ENCODE peak calls at places on chromosomes 3 and 15, in six cellular contexts. One of them, this sample, is unnamed.

GRCh38 chr3:143339451-143339850 is 219.9 kb downstream of the CHST2 start:
- DNase-seq in stimulated activated CD8-positive, alpha-beta memory T cell treated with anti-CD3 and anti-CD28 coated beads, Interleukin-7, amount 100 ng/mL, for 24 hours: no peak
- DNase-seq in cardiac muscle cell: no peak
- DNase-seq in NCI-H1092: no peak
- DNase-seq in COLO829: no peak
- DNase-seq in activated CD4-positive, alpha-beta T cell treated with anti-CD3 and anti-CD28 coated beads for 36 hours: no peak
- DNase-seq in this sample: no peak

GRCh38 chr3:28595364-28595763 is 246.7 kb upstream of the AZI2 start:
- DNase-seq in stimulated activated CD8-positive, alpha-beta memory T cell treated with anti-CD3 and anti-CD28 coated beads, Interleukin-7, amount 100 ng/mL, for 24 hours: no peak
- DNase-seq in cardiac muscle cell: no peak
- DNase-seq in NCI-H1092: no peak
- DNase-seq in COLO829: no peak
- DNase-seq in activated CD4-positive, alpha-beta T cell treated with anti-CD3 and anti-CD28 coated beads for 36 hours: no peak
- DNase-seq in this sample: no peak

GRCh38 chr15:77870195-77871065 is 207.1 kb downstream of the TBC1D2B start:
- DNase-seq in stimulated activated CD8-positive, alpha-beta memory T cell treated with anti-CD3 and anti-CD28 coated beads, Interleukin-7, amount 100 ng/mL, for 24 hours: peak; percentile 13
- DNase-seq in cardiac muscle cell: peak; percentile 76
- DNase-seq in NCI-H1092: peak; percentile 4
- DNase-seq in COLO829: peak; percentile 21
- DNase-seq in activated CD4-positive, alpha-beta T cell treated with anti-CD3 and anti-CD28 coated beads for 36 hours: peak; percentile 62
- DNase-seq in this sample: peak; percentile 64

GRCh38 chr3:125042725-125043406 is 12.9 kb downstream of the HEG1 start:
- DNase-seq in stimulated activated CD8-positive, alpha-beta memory T cell treated with anti-CD3 and anti-CD28 coated beads, Interleukin-7, amount 100 ng/mL, for 24 hours: no peak
- DNase-seq in cardiac muscle cell: peak; percentile 89
- DNase-seq in NCI-H1092: no peak
- DNase-seq in COLO829: no peak
- DNase-seq in activated CD4-positive, alpha-beta T cell treated with anti-CD3 and anti-CD28 coated beads for 36 hours: no peak
- DNase-seq in this sample: no peak

GRCh38 chr3:66255865-66256264 is 35.1 kb downstream of the SLC25A26 start:
- DNase-seq in stimulated activated CD8-positive, alpha-beta memory T cell treated with anti-CD3 and anti-CD28 coated beads, Interleukin-7, amount 100 ng/mL, for 24 hours: no peak
- DNase-seq in cardiac muscle cell: no peak
- DNase-seq in NCI-H1092: no peak
- DNase-seq in COLO829: no peak
- DNase-seq in activated CD4-positive, alpha-beta T cell treated with anti-CD3 and anti-CD28 coated beads for 36 hours: no peak
- DNase-seq in this sample: no peak

GRCh38 chr15:60906275-60906674 is 322.8 kb downstream of the RORA start:
- DNase-seq in stimulated activated CD8-positive, alpha-beta memory T cell treated with anti-CD3 and anti-CD28 coated beads, Interleukin-7, amount 100 ng/mL, for 24 hours: no peak
- DNase-seq in cardiac muscle cell: no peak
- DNase-seq in NCI-H1092: no peak
- DNase-seq in COLO829: no peak
- DNase-seq in activated CD4-positive, alpha-beta T cell treated with anti-CD3 and anti-CD28 coated beads for 36 hours: no peak
- DNase-seq in this sample: peak; percentile 28

GRCh38 chr15:60376677-60377095 is 21.1 kb downstream of the ANXA2 start:
- DNase-seq in stimulated activated CD8-positive, alpha-beta memory T cell treated with anti-CD3 and anti-CD28 coated beads, Interleukin-7, amount 100 ng/mL, for 24 hours: no peak
- DNase-seq in cardiac muscle cell: no peak
- DNase-seq in NCI-H1092: peak; percentile 55
- DNase-seq in COLO829: no peak
- DNase-seq in activated CD4-positive, alpha-beta T cell treated with anti-CD3 and anti-CD28 coated beads for 36 hours: no peak
- DNase-seq in this sample: no peak

GRCh38 chr3:194405756-194406155 is 6.7 kb upstream of the GP5 start:
- DNase-seq in stimulated activated CD8-positive, alpha-beta memory T cell treated with anti-CD3 and anti-CD28 coated beads, Interleukin-7, amount 100 ng/mL, for 24 hours: no peak
- DNase-seq in cardiac muscle cell: no peak
- DNase-seq in NCI-H1092: no peak
- DNase-seq in COLO829: no peak
- DNase-seq in activated CD4-positive, alpha-beta T cell treated with anti-CD3 and anti-CD28 coated beads for 36 hours: no peak
- DNase-seq in this sample: no peak

GRCh38 chr3:160784853-160785252 is 28.8 kb downstream of the PPM1L start:
- DNase-seq in stimulated activated CD8-positive, alpha-beta memory T cell treated with anti-CD3 and anti-CD28 coated beads, Interleukin-7, amount 100 ng/mL, for 24 hours: no peak
- DNase-seq in cardiac muscle cell: no peak
- DNase-seq in NCI-H1092: no peak
- DNase-seq in COLO829: peak; percentile 65
- DNase-seq in activated CD4-positive, alpha-beta T cell treated with anti-CD3 and anti-CD28 coated beads for 36 hours: no peak
- DNase-seq in this sample: no peak

GRCh38 chr3:116445291-116445841 is at the start of gene LSAMP:
- DNase-seq in stimulated activated CD8-positive, alpha-beta memory T cell treated with anti-CD3 and anti-CD28 coated beads, Interleukin-7, amount 100 ng/mL, for 24 hours: no peak
- DNase-seq in cardiac muscle cell: peak; percentile 39
- DNase-seq in NCI-H1092: peak; percentile 50
- DNase-seq in COLO829: no peak
- DNase-seq in activated CD4-positive, alpha-beta T cell treated with anti-CD3 and anti-CD28 coated beads for 36 hours: no peak
- DNase-seq in this sample: no peak

GRCh38 chr3:65597225-65597951 is 441.3 kb downstream of the MAGI1 start:
- DNase-seq in stimulated activated CD8-positive, alpha-beta memory T cell treated with anti-CD3 and anti-CD28 coated beads, Interleukin-7, amount 100 ng/mL, for 24 hours: no peak
- DNase-seq in cardiac muscle cell: peak; percentile 24
- DNase-seq in NCI-H1092: peak; percentile 10
- DNase-seq in COLO829: peak; percentile 74
- DNase-seq in activated CD4-positive, alpha-beta T cell treated with anti-CD3 and anti-CD28 coated beads for 36 hours: no peak
- DNase-seq in this sample: no peak

GRCh38 chr15:88509321-88509720 is 37.2 kb downstream of the DET1 start:
- DNase-seq in stimulated activated CD8-positive, alpha-beta memory T cell treated with anti-CD3 and anti-CD28 coated beads, Interleukin-7, amount 100 ng/mL, for 24 hours: no peak
- DNase-seq in cardiac muscle cell: no peak
- DNase-seq in NCI-H1092: no peak
- DNase-seq in COLO829: no peak
- DNase-seq in activated CD4-positive, alpha-beta T cell treated with anti-CD3 and anti-CD28 coated beads for 36 hours: no peak
- DNase-seq in this sample: no peak

GRCh38 chr3:36489679-36490420 is 109.5 kb downstream of the STAC start:
- DNase-seq in stimulated activated CD8-positive, alpha-beta memory T cell treated with anti-CD3 and anti-CD28 coated beads, Interleukin-7, amount 100 ng/mL, for 24 hours: no peak
- DNase-seq in cardiac muscle cell: no peak
- DNase-seq in NCI-H1092: no peak
- DNase-seq in COLO829: no peak
- DNase-seq in activated CD4-positive, alpha-beta T cell treated with anti-CD3 and anti-CD28 coated beads for 36 hours: no peak
- DNase-seq in this sample: no peak

GRCh38 chr15:47614341-47614740 is 103.0 kb upstream of the SEMA6D start:
- DNase-seq in stimulated activated CD8-positive, alpha-beta memory T cell treated with anti-CD3 and anti-CD28 coated beads, Interleukin-7, amount 100 ng/mL, for 24 hours: no peak
- DNase-seq in cardiac muscle cell: no peak
- DNase-seq in NCI-H1092: no peak
- DNase-seq in COLO829: no peak
- DNase-seq in activated CD4-positive, alpha-beta T cell treated with anti-CD3 and anti-CD28 coated beads for 36 hours: no peak
- DNase-seq in this sample: no peak

GRCh38 chr3:196055683-196056270 is 26.1 kb downstream of the TFRC start:
- DNase-seq in stimulated activated CD8-positive, alpha-beta memory T cell treated with anti-CD3 and anti-CD28 coated beads, Interleukin-7, amount 100 ng/mL, for 24 hours: no peak
- DNase-seq in cardiac muscle cell: no peak
- DNase-seq in NCI-H1092: no peak
- DNase-seq in COLO829: no peak
- DNase-seq in activated CD4-positive, alpha-beta T cell treated with anti-CD3 and anti-CD28 coated beads for 36 hours: no peak
- DNase-seq in this sample: no peak

GRCh38 chr3:197912770-197913476 is 37.1 kb upstream of the RPL35A start:
- DNase-seq in stimulated activated CD8-positive, alpha-beta memory T cell treated with anti-CD3 and anti-CD28 coated beads, Interleukin-7, amount 100 ng/mL, for 24 hours: no peak
- DNase-seq in cardiac muscle cell: no peak
- DNase-seq in NCI-H1092: no peak
- DNase-seq in COLO829: no peak
- DNase-seq in activated CD4-positive, alpha-beta T cell treated with anti-CD3 and anti-CD28 coated beads for 36 hours: peak; percentile 18
- DNase-seq in this sample: peak; percentile 8

GRCh38 chr3:70863049-70863448 is 550.6 kb upstream of the MDFIC2 start:
- DNase-seq in stimulated activated CD8-positive, alpha-beta memory T cell treated with anti-CD3 and anti-CD28 coated beads, Interleukin-7, amount 100 ng/mL, for 24 hours: no peak
- DNase-seq in cardiac muscle cell: no peak
- DNase-seq in NCI-H1092: no peak
- DNase-seq in COLO829: no peak
- DNase-seq in activated CD4-positive, alpha-beta T cell treated with anti-CD3 and anti-CD28 coated beads for 36 hours: no peak
- DNase-seq in this sample: no peak

GRCh38 chr15:31274496-31275330 is 51.9 kb upstream of the KLF13 start:
- DNase-seq in stimulated activated CD8-positive, alpha-beta memory T cell treated with anti-CD3 and anti-CD28 coated beads, Interleukin-7, amount 100 ng/mL, for 24 hours: no peak
- DNase-seq in cardiac muscle cell: no peak
- DNase-seq in NCI-H1092: no peak
- DNase-seq in COLO829: no peak
- DNase-seq in activated CD4-positive, alpha-beta T cell treated with anti-CD3 and anti-CD28 coated beads for 36 hours: no peak
- DNase-seq in this sample: no peak

GRCh38 chr3:32423956-32424558 is 32.4 kb downstream of the CMTM7 start:
- DNase-seq in stimulated activated CD8-positive, alpha-beta memory T cell treated with anti-CD3 and anti-CD28 coated beads, Interleukin-7, amount 100 ng/mL, for 24 hours: no peak
- DNase-seq in cardiac muscle cell: no peak
- DNase-seq in NCI-H1092: no peak
- DNase-seq in COLO829: no peak
- DNase-seq in activated CD4-positive, alpha-beta T cell treated with anti-CD3 and anti-CD28 coated beads for 36 hours: peak; percentile 42
- DNase-seq in this sample: peak; percentile 54

This sample was measured in activated CD8-positive, alpha-beta T cell treated with anti-CD3 and anti-CD28 coated beads for 36 hours.